ENCODE peak calls at places on chromosome 12, in ten cellular contexts. O is pancreas, H is A549, P is body of pancreas, J is stomach, M is sigmoid colon, D is esophagus squamous epithelium, R is OCI-LY7, G is testis, I is breast epithelium. K is an unnamed sample. For H3K9me3, the result is how much of the 10 kb centered on the place peaks cover.

GRCh38 chr12:124722871-124723270 is 140.8 kb downstream of the SCARB1 start:
- DNase-seq in O (no peak), H (no peak), P (no peak), J (no peak), M (no peak), D (no peak), R (no peak), G (no peak), I (no peak), K (no peak)

GRCh38 chr12:55067701-55068100 is 47.9 kb downstream of the NEUROD4 start:
- DNase-seq in O (no peak), H (no peak), P (no peak), J (no peak), M (no peak), D (no peak), R (no peak), G (no peak), I (no peak), K (no peak)

GRCh38 chr12:94872671-94873367 is 130.7 kb downstream of the NDUFA12 start:
- DNase-seq in O (no peak), H (no peak), P (no peak), J (no peak), M (no peak), D (no peak), R (peak), G (no peak), I (no peak), K (peak)

GRCh38 chr12:56657416-56658379 is 11.9 kb upstream of the ATP5F1B start:
- DNase-seq in O (no peak), H (no peak), P (no peak), J (no peak), M (no peak), D (no peak), R (no peak), G (no peak), I (no peak), K (no peak)

GRCh38 chr12:49910331-49911212 is 6.9 kb upstream of the FAIM2 start:
- DNase-seq in O (no peak), H (no peak), P (no peak), J (no peak), M (no peak), D (no peak), R (no peak), G (no peak), I (no peak), K (no peak)

GRCh38 chr12:111321317-111321716 is 47.6 kb downstream of the PHETA1 start:
- DNase-seq in O (peak), H (no peak), P (no peak), J (no peak), M (no peak), D (no peak), R (no peak), G (no peak), I (no peak), K (no peak)

GRCh38 chr12:20125259-20125919 is 242.9 kb upstream of the PDE3A start:
- DNase-seq in O (no peak), H (no peak), P (no peak), J (no peak), M (no peak), D (no peak), R (no peak), G (no peak), I (no peak), K (no peak)

GRCh38 chr12:68089101-68089500 is 70.4 kb downstream of the IFNG start:
- DNase-seq in O (no peak), H (no peak), P (no peak), J (no peak), M (no peak), D (no peak), R (no peak), G (no peak), I (no peak), K (no peak)

GRCh38 chr12:118549506-118550109 is 173.3 kb downstream of the SUDS3 start:
- DNase-seq in O (no peak), H (no peak), P (no peak), J (no peak), M (no peak), D (no peak), R (no peak), G (no peak), I (no peak), K (no peak)

GRCh38 chr12:47033081-47033480 is 46.3 kb upstream of the PCED1B start:
- DNase-seq in O (no peak), H (no peak), P (peak), J (no peak), M (peak), D (no peak), R (no peak), G (peak), I (peak), K (peak)

GRCh38 chr12:79546461-79547043 is 144.2 kb downstream of the PAWR start:
- DNase-seq in O (no peak), H (no peak), P (no peak), J (no peak), M (no peak), D (no peak), R (no peak), G (no peak), I (no peak), K (no peak)

GRCh38 chr12:1297206-1297605 is 297.2 kb downstream of the FBXL14 start:
- DNase-seq in O (no peak), H (no peak), P (no peak), J (no peak), M (no peak), D (no peak), R (no peak), G (no peak), I (no peak), K (no peak)

GRCh38 chr12:121823101-121823726 is 19.4 kb downstream of the SETD1B start:
- DNase-seq in O (peak), H (no peak), P (no peak), J (no peak), M (peak), D (no peak), R (no peak), G (no peak), I (no peak), K (no peak)

GRCh38 chr12:114982760-114983159 is 298.8 kb upstream of the TBX3 start:
- DNase-seq in O (no peak), H (no peak), P (no peak), J (no peak), M (no peak), D (no peak), R (no peak), G (peak), I (no peak), K (no peak)

GRCh38 chr12:43893670-43894069 is 57.8 kb downstream of the TMEM117 start:
- DNase-seq in O (no peak), H (no peak), P (no peak), J (no peak), M (no peak), D (no peak), R (no peak), G (no peak), I (no peak), K (no peak)

GRCh38 chr12:56385873-56386272 is 23.2 kb upstream of the APOF start:
- DNase-seq in O (no peak), H (no peak), P (peak), J (peak), M (no peak), D (no peak), R (no peak), G (no peak), I (no peak), K (no peak)

GRCh38 chr12:47231456-47231855 is 151.7 kb upstream of the AMIGO2 start:
- DNase-seq in O (no peak), H (no peak), P (no peak), J (no peak), M (no peak), D (no peak), R (no peak), G (peak), I (no peak), K (no peak)

GRCh38 chr12:106054016-106054415 is 84.7 kb downstream of the NUAK1 start:
- DNase-seq in O (no peak), H (no peak), P (no peak), J (no peak), M (no peak), D (no peak), R (no peak), G (no peak), I (no peak), K (no peak)

GRCh38 chr12:68368332-68368731 is 36.2 kb upstream of the MDM1 start:
- DNase-seq in O (no peak), H (no peak), P (no peak), J (no peak), M (no peak), D (no peak), R (no peak), G (no peak), I (no peak), K (no peak)

GRCh38 chr12:45234134-45234865 is 18.4 kb downstream of the ANO6 start:
- DNase-seq in O (no peak), H (peak), P (peak), J (no peak), M (peak), D (no peak), R (no peak), G (no peak), I (peak), K (no peak)

GRCh38 chr12:121802843-121803698 is 738 bp upstream of the SETD1B start:
- DNase-seq in O (peak), H (peak), P (peak), J (peak), M (peak), D (peak), R (peak), G (peak), I (peak), K (peak)

GRCh38 chr12:114499338-114499737 is 93.4 kb upstream of the TBX5 start:
- DNase-seq in O (no peak), H (no peak), P (no peak), J (no peak), M (no peak), D (no peak), R (no peak), G (no peak), I (no peak), K (no peak)

GRCh38 chr12:121181181-121181580 is 28.7 kb upstream of the P2RX4 start:
- DNase-seq in O (no peak), H (no peak), P (no peak), J (no peak), M (no peak), D (no peak), R (no peak), G (no peak), I (no peak), K (no peak)

GRCh38 chr12:46224401-46224800 is 44.4 kb downstream of the SLC38A1 start:
- DNase-seq in O (no peak), H (no peak), P (peak), J (no peak), M (peak), D (no peak), R (no peak), G (no peak), I (peak), K (no peak)

GRCh38 chr12:124921200-124922008 is 7.0 kb upstream of the UBC start:
- DNase-seq in O (no peak), H (no peak), P (peak), J (peak), M (peak), D (no peak), R (peak), G (peak), I (no peak), K (no peak)

GRCh38 chr12:46609671-46610070 is 216.1 kb downstream of the SLC38A4 start:
- DNase-seq in O (no peak), H (no peak), P (peak), J (no peak), M (no peak), D (no peak), R (no peak), G (no peak), I (no peak), K (no peak)

GRCh38 chr12:53956251-53956887 is 1.7 kb downstream of the HOXC12 start:
- DNase-seq in O (peak), H (no peak), P (no peak), J (no peak), M (no peak), D (no peak), R (no peak), G (no peak), I (no peak), K (no peak)

GRCh38 chr12:16946691-16947090 is 340.7 kb upstream of the LMO3 start:
- DNase-seq in O (no peak), H (no peak), P (no peak), J (no peak), M (no peak), D (no peak), R (no peak), G (no peak), I (no peak), K (no peak)

GRCh38 chr12:91610561-91610960 is 427.9 kb upstream of the DCN start:
- DNase-seq in O (no peak), H (no peak), P (no peak), J (no peak), M (no peak), D (no peak), R (no peak), G (no peak), I (no peak), K (no peak)

GRCh38 chr12:10409387-10409786 is at the start of gene KLRC4:
- DNase-seq in O (no peak), H (no peak), P (no peak), J (no peak), M (no peak), D (no peak), R (peak), G (no peak), I (no peak), K (no peak)

GRCh38 chr12:43079481-43079880 is 472.5 kb downstream of the ADAMTS20 start:
- DNase-seq in O (no peak), H (no peak), P (no peak), J (no peak), M (no peak), D (no peak), R (no peak), G (no peak), I (no peak), K (no peak)

GRCh38 chr12:49811961-49812401 is 16.2 kb downstream of the NCKAP5L start:
- DNase-seq in O (no peak), H (no peak), P (no peak), J (no peak), M (no peak), D (no peak), R (no peak), G (no peak), I (no peak), K (no peak)

GRCh38 chr12:91616401-91616800 is 433.8 kb upstream of the DCN start:
- DNase-seq in O (no peak), H (no peak), P (no peak), J (no peak), M (no peak), D (no peak), R (no peak), G (no peak), I (no peak), K (no peak)

GRCh38 chr12:29053567-29053966 is 95.5 kb upstream of the FAR2 start:
- DNase-seq in O (no peak), H (no peak), P (no peak), J (no peak), M (no peak), D (no peak), R (peak), G (no peak), I (no peak), K (no peak)

DNA sequence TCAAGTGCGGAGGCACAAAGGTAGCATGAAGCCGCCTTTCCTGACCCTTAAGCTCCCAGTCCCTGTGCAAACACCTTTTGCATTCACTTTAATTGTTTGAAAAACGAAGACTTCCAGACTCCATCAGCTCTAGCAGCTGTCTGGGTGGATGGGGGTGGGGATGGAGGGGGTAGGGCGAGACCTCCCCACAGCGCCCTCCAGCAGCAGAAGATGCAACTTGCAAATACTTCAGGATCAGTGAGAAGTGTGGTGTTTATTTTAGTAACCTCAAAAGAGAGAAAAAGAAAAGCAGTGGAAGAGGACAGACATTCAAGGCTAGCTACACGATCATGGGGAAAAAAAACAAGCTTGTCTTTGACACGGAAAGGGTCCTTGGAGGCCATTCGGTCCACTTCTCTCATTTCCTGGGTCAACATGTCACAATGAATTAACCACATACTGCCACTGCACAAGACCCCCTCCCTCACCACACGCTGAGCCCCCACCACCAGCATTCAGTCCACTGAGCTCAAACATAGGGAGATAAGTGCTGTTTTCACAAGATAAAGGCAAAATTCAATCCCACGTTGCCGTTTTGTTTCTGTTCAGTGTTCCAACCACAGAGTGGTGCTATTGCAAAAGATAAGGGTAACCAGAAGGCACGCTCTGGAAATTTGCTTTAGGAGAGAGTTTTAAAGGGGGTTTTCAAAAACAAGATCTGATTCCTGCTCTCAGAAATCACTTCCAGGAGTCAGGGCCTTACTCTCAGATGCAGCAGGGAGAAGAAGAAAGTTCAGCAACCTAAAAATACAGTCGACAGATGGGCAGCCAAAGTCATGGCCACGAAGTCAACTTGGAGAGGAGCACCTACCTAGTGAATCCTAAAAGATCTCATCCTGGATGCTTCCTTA is 3.3 kb upstream of the NTF3 start:
- DNase-seq in O (no peak), H (no peak), P (no peak), J (no peak), M (no peak), D (no peak), R (peak), G (no peak), I (no peak), K (no peak)
- TF ChIP-seq CTCF in O (no peak), H (no peak), P (peak), J (peak), M (no peak), D (peak), R (peak), G (peak), I (no peak), K (no peak)

GRCh38 chr12:58309806-58310205 is 368.4 kb downstream of the ATP23 start:
- DNase-seq in O (no peak), H (no peak), P (no peak), J (no peak), M (no peak), D (no peak), R (no peak), G (no peak), I (no peak), K (no peak)

GRCh38 chr12:58310368-58310767 is 369.0 kb downstream of the ATP23 start:
- DNase-seq in O (no peak), H (peak), P (no peak), J (no peak), M (no peak), D (no peak), R (no peak), G (no peak), I (no peak), K (no peak)

GRCh38 chr12:58313091-58313855 is 371.9 kb downstream of the ATP23 start:
- DNase-seq in O (no peak), H (no peak), P (no peak), J (no peak), M (no peak), D (no peak), R (no peak), G (no peak), I (no peak), K (no peak)

GRCh38 chr12:58314610-58315009 is 373.2 kb downstream of the ATP23 start:
- DNase-seq in O (no peak), H (no peak), P (no peak), J (no peak), M (no peak), D (no peak), R (no peak), G (no peak), I (no peak), K (no peak)

DNA sequence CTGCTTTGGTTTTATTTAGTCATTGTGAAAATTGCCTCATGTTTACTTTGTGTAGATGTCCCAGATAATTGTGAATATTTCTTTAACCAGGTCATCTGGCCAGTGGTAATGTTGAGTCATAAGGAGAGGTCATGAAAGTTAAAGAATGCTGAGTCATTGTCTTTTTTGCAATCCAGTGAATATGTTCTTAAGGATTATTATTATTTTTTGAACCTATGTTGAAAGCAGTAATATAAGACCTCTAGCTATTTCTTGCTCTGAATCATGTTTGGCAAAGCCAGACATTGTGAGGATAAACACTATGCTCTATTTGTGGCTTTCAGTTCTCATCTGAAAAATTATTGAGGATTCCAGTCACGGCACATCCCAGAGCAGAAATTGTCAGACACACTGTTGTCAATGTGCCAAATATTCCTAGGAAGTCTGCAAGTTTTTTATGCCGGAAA is 369.5 kb downstream of the ATP23 start:
- DNase-seq in O (no peak), H (peak), P (peak), J (no peak), M (no peak), D (no peak), R (no peak), G (no peak), I (no peak), K (no peak)
- H3K27ac ChIP-seq in O (no peak), H (peak), P (no peak), J (no peak), M (peak), D (peak), R (no peak), G (no peak), I (no peak), K (peak)

DNA sequence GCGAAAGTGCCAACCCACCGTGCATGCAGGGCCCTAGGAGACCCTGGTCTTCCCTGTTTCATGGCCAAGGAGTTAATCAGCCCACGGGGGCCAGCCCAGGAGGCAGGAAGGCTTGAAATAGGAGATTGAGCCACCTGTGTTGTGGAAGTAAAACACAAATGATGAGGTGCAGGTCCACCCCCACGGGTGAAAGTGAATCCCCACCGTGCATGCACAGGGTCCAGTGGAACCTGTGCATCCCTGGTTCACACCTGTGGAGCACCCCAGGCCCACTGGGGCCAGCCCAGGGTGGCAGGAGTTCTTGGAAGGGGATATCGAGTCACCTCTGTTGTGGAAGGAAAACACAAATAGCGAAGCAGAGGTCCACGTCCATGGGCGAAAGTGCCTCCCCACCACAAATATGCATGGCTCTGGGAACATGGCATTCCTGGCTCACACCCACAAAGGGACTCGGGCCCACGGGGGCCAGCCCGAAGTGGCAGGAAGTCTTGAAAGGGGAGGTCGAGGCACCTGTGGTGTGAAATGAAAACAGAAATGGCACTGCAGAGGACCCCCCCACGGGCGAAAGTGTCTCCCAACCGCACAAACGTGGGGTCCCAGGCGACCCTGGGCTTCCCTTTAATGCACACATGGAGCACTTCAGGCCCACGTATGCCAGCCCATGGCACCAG is 381.5 kb downstream of the ALG10 start:
- DNase-seq in O (peak), H (no peak), P (no peak), J (peak), M (peak), D (no peak), R (no peak), G (peak), I (no peak), K (peak)
- H3K9me3 ChIP-seq in O (under half), H (under half), P (under half), J (half or more), M (under half), D (half or more), R (under half), G (under half), I (half or more), K (under half)

GRCh38 chr12:104533134-104533533 is 76.4 kb downstream of the CHST11 start:
- DNase-seq in O (no peak), H (no peak), P (peak), J (no peak), M (no peak), D (no peak), R (no peak), G (no peak), I (peak), K (no peak)
- TF ChIP-seq CTCF in O (no peak), H (no peak), P (no peak), J (no peak), M (no peak), D (no peak), R (no peak), G (no peak), I (no peak), K (no peak)

K was measured in left lung.